ENCODE peak calls at places on chromosomes 5 and 9, in five cellular contexts. B, N, H, J and A are unnamed samples.

GRCh38 chr5:64497390-64497789 is 8.4 kb upstream of the RGS7BP start:
- DNase-seq in N (no peak), B (peak; percentile 10), J (no peak), H (no peak), A (no peak)

GRCh38 chr5:179765400-179765799 is 28.4 kb upstream of the LTC4S start:
- DNase-seq in N (no peak), B (peak; percentile 61), J (peak; percentile 67), H (peak; percentile 23), A (no peak)

GRCh38 chr5:115857621-115858349 is 16.1 kb downstream of the AP3S1 start:
- DNase-seq in J (no peak), H (no peak), N (no peak), B (no peak), A (no peak)

GRCh38 chr5:119328753-119329602 is 26.8 kb upstream of the TNFAIP8 start:
- DNase-seq in J (no peak), H (no peak), B (peak; percentile 49), N (peak; percentile 77), A (no peak)

GRCh38 chr9:95103385-95104087 is 214.0 kb downstream of the FANCC start:
- DNase-seq in H (peak; percentile 55), B (no peak), N (no peak), J (peak; percentile 75), A (no peak)

GRCh38 chr5:124628721-124629596 is 117.5 kb downstream of the ZNF608 start:
- DNase-seq in N (no peak), J (peak; percentile 30), B (peak; percentile 79), H (peak; percentile 88), A (peak; percentile 90)

GRCh38 chr5:122882836-122883235 is 37.4 kb downstream of the SNX24 start:
- DNase-seq in B (no peak), H (no peak), J (no peak), N (no peak), A (no peak)

GRCh38 chr5:118956727-118957126 is 31.6 kb downstream of the DTWD2 start:
- DNase-seq in B (peak; percentile 1), N (no peak), H (no peak), J (no peak), A (no peak)

GRCh38 chr5:65760504-65761275 is 38.7 kb downstream of the NLN start:
- DNase-seq in J (no peak), H (no peak), N (no peak), B (peak; percentile 42), A (no peak)

GRCh38 chr9:88537743-88538055 is 2.7 kb downstream of the NXNL2 start:
- DNase-seq in N (no peak), H (peak; percentile 95), B (peak; percentile 93), J (peak; percentile 47), A (no peak)

GRCh38 chr5:93574041-93574938 is 6.7 kb downstream of the NR2F1-AS1 start:
- DNase-seq in B (no peak), N (no peak), H (no peak), J (no peak), A (no peak)

GRCh38 chr9:20906326-20906725 is 125.1 kb downstream of the HACD4 start:
- DNase-seq in N (no peak), H (no peak), J (no peak), B (no peak), A (no peak)

GRCh38 chr5:157470616-157471015 is 10.6 kb downstream of the NIPAL4 start:
- DNase-seq in N (no peak), J (no peak), B (no peak), H (no peak), A (no peak)

GRCh38 chr9:93252116-93252780 is 68.3 kb downstream of the WNK2 start:
- DNase-seq in J (peak; percentile 61), H (no peak), B (no peak), N (no peak), A (no peak)

GRCh38 chr5:42994285-42995151 is 45.6 kb downstream of the ANXA2R start:
- DNase-seq in H (peak; percentile 87), N (peak; percentile 91), J (peak; percentile 87), B (no peak), A (peak; percentile 96)

GRCh38 chr5:141952030-141952429 is 6.0 kb downstream of the PCDH12 start:
- DNase-seq in N (no peak), B (no peak), H (no peak), J (no peak), A (no peak)

GRCh38 chr5:34531736-34532135 is 124.4 kb upstream of the RAI14 start:
- DNase-seq in B (no peak), J (no peak), H (no peak), N (no peak), A (no peak)

GRCh38 chr5:73266925-73267775 is 94.2 kb downstream of the TMEM174 start:
- DNase-seq in J (no peak), B (no peak), N (no peak), H (no peak), A (peak; percentile 4)

GRCh38 chr9:128689293-128689770 is 310 bp downstream of the SET start:
- DNase-seq in N (peak; percentile 78), H (peak; percentile 68), B (no peak), J (peak; percentile 79), A (no peak)

GRCh38 chr5:172443441-172444109 is 10.8 kb downstream of the SH3PXD2B start:
- DNase-seq in B (peak; percentile 87), N (peak; percentile 83), J (peak; percentile 88), H (peak; percentile 53), A (no peak)

GRCh38 chr5:134874831-134875655 is 872 bp downstream of the TXNDC15 start:
- DNase-seq in N (peak; percentile 75), J (peak; percentile 75), B (peak; percentile 66), H (peak; percentile 83), A (peak; percentile 89)

GRCh38 chr5:139395844-139396640 is 1.1 kb upstream of the PROB1 start:
- DNase-seq in N (no peak), B (no peak), H (no peak), J (peak; percentile 47), A (no peak)

GRCh38 chr9:113290052-113290607 is 13.0 kb downstream of the RNF183 start:
- DNase-seq in H (no peak), B (no peak), N (no peak), J (no peak), A (no peak)

GRCh38 chr5:179700401-179700918 is 1.7 kb downstream of the CANX start:
- DNase-seq in N (no peak), B (no peak), H (no peak), J (no peak), A (no peak)

GRCh38 chr9:87714819-87715218 is 11.1 kb upstream of the CTSL start:
- DNase-seq in N (no peak), H (no peak), B (peak; percentile 67), J (no peak), A (no peak)

GRCh38 chr5:68576805-68577204 is 361.2 kb downstream of the PIK3R1 start:
- DNase-seq in B (no peak), J (no peak), N (no peak), H (no peak), A (no peak)

GRCh38 chr9:125467341-125467740 is 205.7 kb downstream of the GAPVD1 start:
- DNase-seq in J (no peak), H (no peak), B (no peak), N (no peak), A (no peak)

GRCh38 chr9:75148551-75148950 is 60.2 kb downstream of the OSTF1 start:
- DNase-seq in H (no peak), B (peak; percentile 92), J (no peak), N (no peak), A (no peak)

GRCh38 chr5:4563400-4563799 is 576.7 kb upstream of the ADAMTS16 start:
- DNase-seq in J (no peak), B (no peak), H (no peak), N (no peak), A (no peak)

GRCh38 chr9:125494555-125494920 is 212.5 kb downstream of the MAPKAP1 start:
- DNase-seq in N (no peak), H (no peak), J (no peak), B (no peak), A (no peak)

GRCh38 chr5:88290801-88291200 is 22.2 kb upstream of the TMEM161B start:
- DNase-seq in N (no peak), H (no peak), J (no peak), B (no peak), A (no peak)

GRCh38 chr9:93660647-93661046 is 84.3 kb downstream of the PHF2 start:
- DNase-seq in N (no peak), B (no peak), J (peak; percentile 5), H (peak; percentile 11), A (no peak)

GRCh38 chr5:102865510-102866314 is 110.6 kb downstream of the PAM start:
- DNase-seq in J (peak; percentile 89), H (peak; percentile 63), N (peak; percentile 77), B (no peak), A (peak; percentile 88)

GRCh38 chr5:60295423-60295822 is 401.9 kb upstream of the PDE4D start:
- DNase-seq in B (no peak), N (no peak), H (peak; percentile 36), J (no peak), A (no peak)

GRCh38 chr9:125513634-125514413 is 193.2 kb downstream of the MAPKAP1 start:
- DNase-seq in B (no peak), N (no peak), J (peak; percentile 55), H (no peak), A (no peak)